ENCODE peak calls at places on chromosomes 12 and 14, in four cellular contexts. One of them, this sample, is unnamed.

GRCh38 chr12:15808250-15808971 is 19.2 kb upstream of the EPS8 start:
- DNase-seq in neural progenitor cell: no peak
- DNase-seq in heart left ventricle: no peak
- DNase-seq in lower leg skin: no peak
- DNase-seq in this sample: no peak

GRCh38 chr12:59977779-59978178 is 381.9 kb downstream of the SLC16A7 start:
- DNase-seq in neural progenitor cell: no peak
- DNase-seq in heart left ventricle: no peak
- DNase-seq in lower leg skin: no peak
- DNase-seq in this sample: no peak

GRCh38 chr12:130809791-130810190 is 29.3 kb downstream of the STX2 start:
- DNase-seq in neural progenitor cell: no peak
- DNase-seq in heart left ventricle: no peak
- DNase-seq in lower leg skin: no peak
- DNase-seq in this sample: no peak

GRCh38 chr14:36901846-36902245 is 240.2 kb downstream of the PAX9 start:
- DNase-seq in neural progenitor cell: no peak
- DNase-seq in heart left ventricle: no peak
- DNase-seq in lower leg skin: no peak
- DNase-seq in this sample: no peak

GRCh38 chr12:3152013-3152412 is 74.8 kb downstream of the TSPAN9 start:
- DNase-seq in neural progenitor cell: peak
- DNase-seq in heart left ventricle: peak
- DNase-seq in lower leg skin: no peak
- DNase-seq in this sample: no peak

GRCh38 chr14:37985826-37986470 is 221.8 kb upstream of the SSTR1 start:
- DNase-seq in neural progenitor cell: peak
- DNase-seq in heart left ventricle: no peak
- DNase-seq in lower leg skin: no peak
- DNase-seq in this sample: peak

GRCh38 chr12:113933201-113933786 is 32.8 kb downstream of the RBM19 start:
- DNase-seq in neural progenitor cell: peak
- DNase-seq in heart left ventricle: no peak
- DNase-seq in lower leg skin: no peak
- DNase-seq in this sample: peak

GRCh38 chr12:3218150-3218845 is 141.1 kb downstream of the TSPAN9 start:
- DNase-seq in neural progenitor cell: no peak
- DNase-seq in heart left ventricle: peak
- DNase-seq in lower leg skin: peak
- DNase-seq in this sample: peak

GRCh38 chr14:93011650-93012317 is 88.8 kb downstream of the CHGA start:
- DNase-seq in neural progenitor cell: no peak
- DNase-seq in heart left ventricle: no peak
- DNase-seq in lower leg skin: no peak
- DNase-seq in this sample: peak

GRCh38 chr12:104730761-104731160 is 227.3 kb downstream of the SLC41A2 start:
- DNase-seq in neural progenitor cell: no peak
- DNase-seq in heart left ventricle: no peak
- DNase-seq in lower leg skin: no peak
- DNase-seq in this sample: no peak

GRCh38 chr12:34402228-34402898 is 380.1 kb downstream of the ALG10 start:
- DNase-seq in neural progenitor cell: no peak
- DNase-seq in heart left ventricle: peak
- DNase-seq in lower leg skin: no peak
- DNase-seq in this sample: peak

GRCh38 chr12:119505001-119505400 is 88.6 kb upstream of the TMEM233 start:
- DNase-seq in neural progenitor cell: no peak
- DNase-seq in heart left ventricle: no peak
- DNase-seq in lower leg skin: no peak
- DNase-seq in this sample: no peak

GRCh38 chr12:32115404-32116104 is 8.9 kb downstream of the BICD1 start:
- DNase-seq in neural progenitor cell: no peak
- DNase-seq in heart left ventricle: peak
- DNase-seq in lower leg skin: peak
- DNase-seq in this sample: peak

GRCh38 chr14:67358914-67359313 is 690 bp downstream of the ATP6V1D start:
- DNase-seq in neural progenitor cell: peak
- DNase-seq in heart left ventricle: no peak
- DNase-seq in lower leg skin: no peak
- DNase-seq in this sample: no peak

GRCh38 chr12:132275110-132275531 is 54.3 kb downstream of the GALNT9 start:
- DNase-seq in neural progenitor cell: peak
- DNase-seq in heart left ventricle: no peak
- DNase-seq in lower leg skin: no peak
- DNase-seq in this sample: no peak

GRCh38 chr12:117100251-117100650 is 1.0 kb upstream of the TESC start:
- DNase-seq in neural progenitor cell: peak
- DNase-seq in heart left ventricle: peak
- DNase-seq in lower leg skin: no peak
- DNase-seq in this sample: peak

GRCh38 chr12:129848921-129849320 is 54.9 kb downstream of the TMEM132D start:
- DNase-seq in neural progenitor cell: no peak
- DNase-seq in heart left ventricle: no peak
- DNase-seq in lower leg skin: no peak
- DNase-seq in this sample: no peak

GRCh38 chr12:39816671-39817185 is 197.1 kb upstream of the ABCD2 start:
- DNase-seq in neural progenitor cell: no peak
- DNase-seq in heart left ventricle: no peak
- DNase-seq in lower leg skin: no peak
- DNase-seq in this sample: no peak

GRCh38 chr12:82981150-82981549 is 294.4 kb downstream of the TMTC2 start:
- DNase-seq in neural progenitor cell: no peak
- DNase-seq in heart left ventricle: no peak
- DNase-seq in lower leg skin: no peak
- DNase-seq in this sample: no peak

GRCh38 chr14:26389646-26390508 is 208.0 kb downstream of the NOVA1 start:
- DNase-seq in neural progenitor cell: no peak
- DNase-seq in heart left ventricle: no peak
- DNase-seq in lower leg skin: no peak
- DNase-seq in this sample: no peak

GRCh38 chr12:4037747-4038312 is 164.6 kb upstream of the PARP11 start:
- DNase-seq in neural progenitor cell: peak
- DNase-seq in heart left ventricle: no peak
- DNase-seq in lower leg skin: peak
- DNase-seq in this sample: peak

GRCh38 chr14:104341532-104342434 is 203.4 kb downstream of the KIF26A start:
- DNase-seq in neural progenitor cell: peak
- DNase-seq in heart left ventricle: peak
- DNase-seq in lower leg skin: no peak
- DNase-seq in this sample: peak

GRCh38 chr12:65962921-65963883 is 138.9 kb downstream of the HMGA2 start:
- DNase-seq in neural progenitor cell: peak
- DNase-seq in heart left ventricle: no peak
- DNase-seq in lower leg skin: no peak
- DNase-seq in this sample: peak
- TF ChIP-seq CTCF in neural progenitor cell: peak
- TF ChIP-seq CTCF in heart left ventricle: no peak
- TF ChIP-seq CTCF in lower leg skin: no peak
- TF ChIP-seq CTCF in this sample: no peak

DNA sequence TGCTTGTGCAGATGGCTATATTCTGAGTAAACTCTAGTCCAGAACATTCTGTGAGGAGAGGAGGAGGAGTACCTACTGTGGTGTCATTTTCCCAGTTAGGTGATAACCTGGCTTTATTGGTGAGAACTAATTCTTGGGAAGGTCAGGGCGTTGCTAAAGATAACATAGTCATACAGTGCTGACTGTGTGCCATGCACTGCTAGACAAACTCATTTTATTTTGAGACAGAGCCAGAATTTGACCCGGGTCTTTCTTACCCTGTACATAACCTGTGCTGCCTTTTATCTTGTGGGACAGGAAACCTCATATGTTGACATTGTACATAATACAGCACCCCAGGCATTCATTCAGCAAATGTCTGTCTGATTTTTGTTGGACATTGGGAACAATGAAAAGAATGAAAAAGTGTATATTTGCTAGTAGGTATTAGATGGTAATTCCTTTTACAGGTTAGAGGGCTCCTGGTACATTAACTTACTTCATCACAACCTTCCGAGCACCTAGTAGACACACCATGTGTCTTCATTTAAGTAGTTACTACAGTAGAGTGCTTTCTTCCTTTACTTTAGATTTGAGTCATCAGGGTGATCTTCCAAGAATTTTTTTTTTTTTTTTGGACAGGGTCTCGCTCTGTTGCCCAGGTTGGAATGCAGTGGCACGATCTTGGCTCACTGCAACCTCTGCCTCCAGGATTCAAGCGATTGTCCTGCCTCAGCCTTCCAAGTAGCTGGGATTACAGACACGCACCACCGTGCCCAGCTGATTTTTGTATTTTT is 79.9 kb upstream of the TRAF3 start:
- DNase-seq in neural progenitor cell: no peak
- DNase-seq in heart left ventricle: no peak
- DNase-seq in lower leg skin: no peak
- DNase-seq in this sample: no peak
- H3K4me3 ChIP-seq in neural progenitor cell: no peak
- H3K4me3 ChIP-seq in heart left ventricle: no peak
- H3K4me3 ChIP-seq in lower leg skin: no peak
- H3K4me3 ChIP-seq in this sample: no peak

GRCh38 chr12:108793756-108794441 is 62.6 kb upstream of the CORO1C start:
- DNase-seq in neural progenitor cell: no peak
- DNase-seq in heart left ventricle: peak
- DNase-seq in lower leg skin: no peak
- DNase-seq in this sample: peak
- TF ChIP-seq CTCF in neural progenitor cell: no peak
- TF ChIP-seq CTCF in heart left ventricle: no peak
- TF ChIP-seq CTCF in lower leg skin: no peak
- TF ChIP-seq CTCF in this sample: no peak

DNA sequence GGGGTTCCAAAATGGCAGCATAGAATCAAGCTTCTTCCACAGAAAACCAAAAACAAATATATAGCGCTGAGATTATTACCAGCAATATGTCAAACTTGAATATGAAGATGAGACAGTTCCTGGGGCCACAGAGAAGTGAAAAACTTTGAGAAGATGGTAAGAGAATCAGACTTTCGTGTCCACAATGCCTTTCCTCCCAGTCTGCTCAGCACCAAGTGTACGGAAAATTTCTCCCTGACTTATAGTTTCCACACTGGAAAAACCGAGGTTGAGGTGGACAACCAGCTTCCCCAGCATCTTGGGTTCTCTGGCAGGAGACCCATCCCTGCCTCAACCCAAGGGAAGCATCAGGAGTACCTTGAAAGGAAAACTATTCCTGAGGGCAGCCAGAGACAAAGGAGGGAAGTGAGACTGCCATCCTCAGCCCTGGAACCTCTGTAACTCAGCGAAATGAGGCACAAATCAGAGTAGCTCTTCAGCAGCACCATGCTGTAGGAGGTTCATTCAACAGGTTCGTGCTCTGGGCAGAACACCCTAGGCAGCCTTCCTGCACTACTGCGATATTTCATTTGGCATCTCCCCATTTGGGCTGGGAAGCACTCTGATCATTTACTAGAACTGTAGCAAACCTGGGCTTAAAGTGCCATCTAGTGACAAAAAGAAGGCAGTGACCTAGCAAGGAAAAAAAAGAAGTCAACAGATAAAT is 52.4 kb upstream of the CAPRIN2 start:
- DNase-seq in neural progenitor cell: peak
- DNase-seq in heart left ventricle: no peak
- DNase-seq in lower leg skin: no peak
- DNase-seq in this sample: peak
- H3K4me3 ChIP-seq in neural progenitor cell: no peak
- H3K4me3 ChIP-seq in heart left ventricle: no peak
- H3K4me3 ChIP-seq in lower leg skin: no peak
- H3K4me3 ChIP-seq in this sample: no peak

GRCh38 chr12:53825246-53826081 is 73.7 kb upstream of the CISTR start:
- DNase-seq in neural progenitor cell: no peak
- DNase-seq in heart left ventricle: no peak
- DNase-seq in lower leg skin: no peak
- DNase-seq in this sample: no peak

GRCh38 chr12:53824001-53824716 is 72.4 kb upstream of the CISTR start:
- DNase-seq in neural progenitor cell: no peak
- DNase-seq in heart left ventricle: no peak
- DNase-seq in lower leg skin: no peak
- DNase-seq in this sample: no peak

GRCh38 chr12:53828598-53828997 is 76.8 kb upstream of the CISTR start:
- DNase-seq in neural progenitor cell: no peak
- DNase-seq in heart left ventricle: no peak
- DNase-seq in lower leg skin: no peak
- DNase-seq in this sample: no peak

GRCh38 chr12:53827306-53827705 is 75.5 kb upstream of the CISTR start:
- DNase-seq in neural progenitor cell: no peak
- DNase-seq in heart left ventricle: no peak
- DNase-seq in lower leg skin: no peak
- DNase-seq in this sample: no peak

GRCh38 chr12:53829130-53829529 is 77.4 kb upstream of the CISTR start:
- DNase-seq in neural progenitor cell: no peak
- DNase-seq in heart left ventricle: no peak
- DNase-seq in lower leg skin: no peak
- DNase-seq in this sample: no peak
- TF ChIP-seq CTCF in neural progenitor cell: no peak
- TF ChIP-seq CTCF in heart left ventricle: no peak
- TF ChIP-seq CTCF in lower leg skin: no peak
- TF ChIP-seq CTCF in this sample: no peak